ENCODE peak calls at places on chromosome 2, in eight cellular contexts. One of them, this sample, is unnamed.

GRCh38 chr2:10041711-10042110 is 1.6 kb upstream of the KLF11 start:
- DNase-seq in LoVo: no peak
- DNase-seq in HT1080: no peak
- DNase-seq in CD8-positive, alpha-beta T cell: no peak
- DNase-seq in M059J: no peak
- DNase-seq in anterior cingulate cortex: no peak
- DNase-seq in dermis blood vessel endothelial cell: no peak
- DNase-seq in fibroblast of lung: no peak
- DNase-seq in this sample: no peak

GRCh38 chr2:187768995-187769394 is 214.8 kb upstream of the TFPI start:
- DNase-seq in LoVo: no peak
- DNase-seq in HT1080: no peak
- DNase-seq in dermis blood vessel endothelial cell: no peak
- DNase-seq in anterior cingulate cortex: no peak
- DNase-seq in CD8-positive, alpha-beta T cell: no peak
- DNase-seq in M059J: no peak
- DNase-seq in fibroblast of lung: no peak
- DNase-seq in this sample: no peak

GRCh38 chr2:152407204-152407721 is 72.3 kb downstream of the FMNL2 start:
- DNase-seq in dermis blood vessel endothelial cell: peak
- DNase-seq in anterior cingulate cortex: peak
- DNase-seq in LoVo: no peak
- DNase-seq in M059J: peak
- DNase-seq in fibroblast of lung: peak
- DNase-seq in CD8-positive, alpha-beta T cell: no peak
- DNase-seq in HT1080: no peak
- DNase-seq in this sample: no peak

GRCh38 chr2:208150094-208150493 is 4.1 kb upstream of the CRYGB start:
- DNase-seq in HT1080: no peak
- DNase-seq in CD8-positive, alpha-beta T cell: no peak
- DNase-seq in fibroblast of lung: no peak
- DNase-seq in dermis blood vessel endothelial cell: no peak
- DNase-seq in LoVo: no peak
- DNase-seq in M059J: no peak
- DNase-seq in anterior cingulate cortex: no peak
- DNase-seq in this sample: no peak

GRCh38 chr2:232633413-232634318 is at the start of gene EFHD1:
- DNase-seq in anterior cingulate cortex: peak
- DNase-seq in fibroblast of lung: peak
- DNase-seq in dermis blood vessel endothelial cell: peak
- DNase-seq in LoVo: peak
- DNase-seq in M059J: peak
- DNase-seq in CD8-positive, alpha-beta T cell: no peak
- DNase-seq in HT1080: no peak
- DNase-seq in this sample: peak

GRCh38 chr2:37555457-37555856 is 116.0 kb downstream of the CDC42EP3 start:
- DNase-seq in fibroblast of lung: no peak
- DNase-seq in M059J: peak
- DNase-seq in dermis blood vessel endothelial cell: no peak
- DNase-seq in CD8-positive, alpha-beta T cell: no peak
- DNase-seq in LoVo: no peak
- DNase-seq in anterior cingulate cortex: no peak
- DNase-seq in HT1080: no peak
- DNase-seq in this sample: no peak

GRCh38 chr2:19607931-19608762 is 249.7 kb upstream of the OSR1 start:
- DNase-seq in anterior cingulate cortex: no peak
- DNase-seq in HT1080: peak
- DNase-seq in fibroblast of lung: peak
- DNase-seq in M059J: peak
- DNase-seq in LoVo: peak
- DNase-seq in CD8-positive, alpha-beta T cell: no peak
- DNase-seq in dermis blood vessel endothelial cell: no peak
- DNase-seq in this sample: no peak

GRCh38 chr2:74763962-74764428 is 69.9 kb upstream of the HK2 start:
- DNase-seq in LoVo: no peak
- DNase-seq in dermis blood vessel endothelial cell: no peak
- DNase-seq in fibroblast of lung: no peak
- DNase-seq in CD8-positive, alpha-beta T cell: no peak
- DNase-seq in M059J: no peak
- DNase-seq in anterior cingulate cortex: no peak
- DNase-seq in HT1080: no peak
- DNase-seq in this sample: no peak

GRCh38 chr2:28821295-28821958 is 10.8 kb downstream of the SPDYA start:
- DNase-seq in CD8-positive, alpha-beta T cell: peak
- DNase-seq in anterior cingulate cortex: peak
- DNase-seq in M059J: peak
- DNase-seq in fibroblast of lung: peak
- DNase-seq in dermis blood vessel endothelial cell: peak
- DNase-seq in HT1080: peak
- DNase-seq in LoVo: peak
- DNase-seq in this sample: peak

GRCh38 chr2:133871810-133872209 is 303.5 kb upstream of the NCKAP5 start:
- DNase-seq in LoVo: no peak
- DNase-seq in anterior cingulate cortex: no peak
- DNase-seq in HT1080: no peak
- DNase-seq in dermis blood vessel endothelial cell: no peak
- DNase-seq in fibroblast of lung: no peak
- DNase-seq in M059J: peak
- DNase-seq in CD8-positive, alpha-beta T cell: no peak
- DNase-seq in this sample: no peak

GRCh38 chr2:854460-854859 is 96.2 kb upstream of the SNTG2 start:
- DNase-seq in anterior cingulate cortex: no peak
- DNase-seq in fibroblast of lung: peak
- DNase-seq in M059J: peak
- DNase-seq in LoVo: peak
- DNase-seq in dermis blood vessel endothelial cell: peak
- DNase-seq in HT1080: no peak
- DNase-seq in CD8-positive, alpha-beta T cell: no peak
- DNase-seq in this sample: no peak

GRCh38 chr2:12044857-12045256 is 298.4 kb downstream of the LPIN1 start:
- DNase-seq in CD8-positive, alpha-beta T cell: peak
- DNase-seq in dermis blood vessel endothelial cell: no peak
- DNase-seq in HT1080: no peak
- DNase-seq in anterior cingulate cortex: no peak
- DNase-seq in fibroblast of lung: no peak
- DNase-seq in LoVo: no peak
- DNase-seq in M059J: no peak
- DNase-seq in this sample: no peak

GRCh38 chr2:61763605-61764034 is 90.2 kb downstream of the FAM161A start:
- DNase-seq in CD8-positive, alpha-beta T cell: no peak
- DNase-seq in M059J: peak
- DNase-seq in HT1080: no peak
- DNase-seq in LoVo: peak
- DNase-seq in anterior cingulate cortex: peak
- DNase-seq in dermis blood vessel endothelial cell: peak
- DNase-seq in fibroblast of lung: peak
- DNase-seq in this sample: no peak

GRCh38 chr2:120783371-120783791 is 47.7 kb downstream of the GLI2 start:
- DNase-seq in dermis blood vessel endothelial cell: peak
- DNase-seq in HT1080: peak
- DNase-seq in CD8-positive, alpha-beta T cell: no peak
- DNase-seq in M059J: peak
- DNase-seq in fibroblast of lung: peak
- DNase-seq in anterior cingulate cortex: no peak
- DNase-seq in LoVo: no peak
- DNase-seq in this sample: no peak

GRCh38 chr2:40279001-40279400 is 172.9 kb downstream of the SLC8A1 start:
- DNase-seq in CD8-positive, alpha-beta T cell: no peak
- DNase-seq in dermis blood vessel endothelial cell: no peak
- DNase-seq in anterior cingulate cortex: no peak
- DNase-seq in LoVo: no peak
- DNase-seq in M059J: peak
- DNase-seq in HT1080: no peak
- DNase-seq in fibroblast of lung: peak
- DNase-seq in this sample: no peak

GRCh38 chr2:30756051-30756719 is 51.1 kb downstream of the CAPN13 start:
- DNase-seq in CD8-positive, alpha-beta T cell: no peak
- DNase-seq in dermis blood vessel endothelial cell: no peak
- DNase-seq in HT1080: peak
- DNase-seq in anterior cingulate cortex: no peak
- DNase-seq in M059J: peak
- DNase-seq in fibroblast of lung: peak
- DNase-seq in LoVo: no peak
- DNase-seq in this sample: no peak

GRCh38 chr2:133641497-133641896 is 73.2 kb upstream of the NCKAP5 start:
- DNase-seq in LoVo: peak
- DNase-seq in HT1080: peak
- DNase-seq in M059J: peak
- DNase-seq in anterior cingulate cortex: peak
- DNase-seq in CD8-positive, alpha-beta T cell: no peak
- DNase-seq in fibroblast of lung: peak
- DNase-seq in dermis blood vessel endothelial cell: peak
- DNase-seq in this sample: no peak

This sample was measured in T1000.